ENCODE peak calls at places on chromosomes 6 and 20, in four cellular contexts. J is AG04450, W is foreskin keratinocyte, N is left ventricle myocardium inferior. I is an unnamed sample.

GRCh38 chr6:40789143-40789764 is 202.1 kb upstream of the LRFN2 start:
- DNase-seq in W (no peak), J (no peak), N (no peak), I (no peak)

GRCh38 chr20:47727170-47727880 is 58.0 kb downstream of the SULF2 start:
- DNase-seq in J (no peak), N (peak), W (no peak), I (peak)

GRCh38 chr6:70424296-70424695 is 11.0 kb downstream of the FAM135A start:
- DNase-seq in J (no peak), W (no peak), N (no peak), I (no peak)

GRCh38 chr6:57259064-57259463 is 37.0 kb upstream of the RAB23 start:
- DNase-seq in J (no peak), W (no peak), N (no peak), I (no peak)

GRCh38 chr6:69064226-69064625 is 429.1 kb downstream of the ADGRB3 start:
- DNase-seq in N (no peak), J (no peak), W (no peak), I (no peak)

GRCh38 chr20:34624628-34625027 is 52.3 kb downstream of the PIGU start:
- DNase-seq in N (no peak), W (no peak), J (no peak), I (no peak)

GRCh38 chr6:145813285-145814034 is 1.1 kb downstream of the FBXO30 start:
- DNase-seq in J (no peak), W (peak), N (no peak), I (no peak)

GRCh38 chr20:1440024-1440423 is 26.6 kb downstream of the NSFL1C start:
- DNase-seq in J (no peak), N (no peak), W (no peak), I (no peak)

GRCh38 chr6:92777146-92777740 is 642.1 kb downstream of the EPHA7 start:
- DNase-seq in J (no peak), W (no peak), N (no peak), I (no peak)

GRCh38 chr20:48162621-48163020 is 377.3 kb upstream of the SULF2 start:
- DNase-seq in J (no peak), N (no peak), W (no peak), I (no peak)

GRCh38 chr6:1240766-1241165 is 71.1 kb upstream of the FOXQ1 start:
- DNase-seq in N (no peak), W (peak), J (no peak), I (no peak)

GRCh38 chr6:144543006-144543871 is 258.1 kb downstream of the UTRN start:
- DNase-seq in N (no peak), W (no peak), J (no peak), I (no peak)

GRCh38 chr20:21234816-21235215 is 68.3 kb upstream of the XRN2 start:
- DNase-seq in N (no peak), W (no peak), J (no peak), I (no peak)

GRCh38 chr20:38724603-38725457 is 544 bp downstream of the SLC32A1 start:
- DNase-seq in W (no peak), J (no peak), N (no peak), I (no peak)

DNA sequence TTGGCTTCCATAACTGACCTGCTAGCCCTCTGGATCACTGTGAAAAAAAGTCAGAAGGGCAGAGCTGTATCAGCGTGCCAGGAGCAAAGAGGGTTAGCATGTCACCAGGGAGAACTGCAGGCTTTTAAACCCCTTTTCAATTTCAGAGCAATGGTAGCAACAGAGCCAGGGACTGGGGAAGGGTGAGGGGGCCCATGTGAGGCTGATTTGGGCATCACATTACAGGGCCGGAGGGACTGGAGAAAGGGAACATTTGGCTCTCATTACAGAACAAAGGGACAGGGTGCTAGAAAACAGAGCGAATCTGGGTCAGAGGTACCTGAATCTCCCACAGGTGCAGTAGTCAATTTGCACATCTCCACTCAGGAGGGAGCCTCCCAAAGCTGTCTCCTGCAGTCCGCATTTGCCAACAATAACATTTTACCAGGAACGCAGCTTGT is 185.6 kb upstream of the EYA4 start:
- DNase-seq in N (no peak), J (no peak), W (no peak), I (no peak)
- TF ChIP-seq CTCF in N (no peak), J (no peak), W (no peak), I (no peak)

GRCh38 chr6:82076855-82077254 is 170.7 kb downstream of the IBTK start:
- DNase-seq in W (no peak), J (no peak), N (no peak), I (no peak)

GRCh38 chr6:82072113-82072512 is 175.4 kb downstream of the IBTK start:
- DNase-seq in J (no peak), N (no peak), W (no peak), I (no peak)

GRCh38 chr6:82068721-82069120 is 178.8 kb downstream of the IBTK start:
- DNase-seq in J (no peak), W (no peak), N (no peak), I (no peak)

GRCh38 chr6:82072771-82073170 is 174.8 kb downstream of the IBTK start:
- DNase-seq in J (peak), N (no peak), W (peak), I (no peak)

DNA sequence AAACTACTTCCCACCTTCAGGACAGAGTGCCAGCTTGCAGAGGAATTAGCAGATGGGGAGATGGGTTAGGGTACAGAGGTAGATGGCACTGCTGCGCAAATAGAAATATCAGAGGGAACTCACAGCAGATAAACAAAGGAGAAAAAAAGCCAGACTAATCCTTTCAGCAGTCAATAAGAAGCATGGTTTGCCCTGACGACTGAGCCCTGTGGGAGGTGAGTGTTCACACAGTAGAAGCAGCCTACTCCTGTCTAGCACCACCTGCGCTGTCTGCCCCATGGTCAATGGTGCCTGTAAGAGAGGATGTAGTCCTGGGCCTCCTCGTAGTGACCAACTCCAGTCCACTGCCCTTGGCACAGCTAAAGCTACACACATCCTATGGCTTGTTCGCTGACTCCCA is 174.1 kb downstream of the IBTK start:
- DNase-seq in N (no peak), W (no peak), J (no peak), I (no peak)
- TF ChIP-seq CTCF in N (no peak), W (no peak), J (no peak), I (no peak)

DNA sequence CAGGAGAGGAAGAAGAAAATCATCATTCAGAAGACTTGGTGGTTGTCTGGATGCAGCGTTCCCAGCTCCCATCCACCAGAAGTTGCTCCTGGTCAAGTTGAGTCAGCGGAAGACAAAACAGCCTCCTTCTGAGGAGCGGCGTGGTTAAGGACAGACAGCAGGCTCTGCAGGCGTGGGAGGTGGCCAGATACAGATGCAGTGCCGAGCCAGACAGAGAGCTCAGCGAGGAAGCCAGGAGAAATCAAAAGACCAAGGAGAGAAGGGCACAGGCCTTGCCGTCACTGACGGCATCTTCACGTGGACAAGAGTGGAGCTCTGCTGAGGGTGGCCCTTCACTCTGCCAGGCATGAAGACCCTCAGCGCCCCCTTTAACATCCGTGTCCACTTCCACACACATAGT is 158.5 kb downstream of the THBS2 start:
- DNase-seq in J (no peak), N (no peak), W (no peak), I (no peak)
- TF ChIP-seq CTCF in J (no peak), N (no peak), W (no peak), I (no peak)

GRCh38 chr6:100116409-100117194 is 122.6 kb upstream of the MCHR2 start:
- DNase-seq in N (no peak), J (peak), W (peak), I (no peak)
- TF ChIP-seq CTCF in N (peak), J (peak), W (peak), I (peak)